ENCODE peak calls at places on chromosome 17, in seven cellular contexts. F is CD8-positive, alpha-beta T cell; N is MM.1S; D is transverse colon; S is prostate gland; B is lower leg skin; W is kidney epithelial cell. T is an unnamed sample.

GRCh38 chr17:17784599-17785264 is 52.1 kb downstream of the SREBF1 start:
- DNase-seq in F (peak), N (no peak), D (no peak), S (no peak), B (no peak), W (no peak), T (no peak)

GRCh38 chr17:69492410-69493071 is 78.0 kb downstream of the MAP2K6 start:
- DNase-seq in F (no peak), N (no peak), D (no peak), S (no peak), B (no peak), W (peak), T (no peak)

GRCh38 chr17:36721560-36722120 is 120.3 kb downstream of the MRM1 start:
- DNase-seq in F (no peak), N (no peak), D (no peak), S (no peak), B (no peak), W (no peak), T (no peak)

GRCh38 chr17:30921544-30922196 is at the start of gene ADAP2:
- DNase-seq in F (no peak), N (peak), D (peak), S (peak), B (peak), W (no peak), T (peak)

GRCh38 chr17:76585649-76586593 is at the start of gene ST6GALNAC2:
- DNase-seq in F (peak), N (no peak), D (peak), S (peak), B (peak), W (no peak), T (peak)

GRCh38 chr17:561118-561517 is 153.5 kb downstream of the VPS53 start:
- DNase-seq in F (no peak), N (no peak), D (no peak), S (no peak), B (no peak), W (no peak), T (no peak)

GRCh38 chr17:66625321-66625767 is 209.6 kb upstream of the CACNG5 start:
- DNase-seq in F (no peak), N (peak), D (no peak), S (no peak), B (no peak), W (no peak), T (no peak)

GRCh38 chr17:73092518-73093135 is at the start of gene SLC39A11:
- DNase-seq in F (peak), N (peak), D (peak), S (peak), B (peak), W (peak), T (peak)

GRCh38 chr17:36918260-36918691 is 19.0 kb upstream of the LHX1 start:
- DNase-seq in F (no peak), N (no peak), D (no peak), S (no peak), B (no peak), W (no peak), T (no peak)

GRCh38 chr17:64103751-64104364 is 26.1 kb downstream of the ERN1 start:
- DNase-seq in F (peak), N (peak), D (no peak), S (no peak), B (no peak), W (no peak), T (no peak)

GRCh38 chr17:59890720-59891119 is 2.0 kb downstream of the TUBD1 start:
- DNase-seq in F (no peak), N (no peak), D (no peak), S (no peak), B (no peak), W (no peak), T (no peak)

GRCh38 chr17:8029121-8029520 is 9.7 kb upstream of the ALOX15B start:
- DNase-seq in F (no peak), N (no peak), D (no peak), S (no peak), B (no peak), W (no peak), T (no peak)

GRCh38 chr17:33603794-33604193 is 310.7 kb upstream of the ASIC2 start:
- DNase-seq in F (no peak), N (no peak), D (no peak), S (no peak), B (no peak), W (no peak), T (no peak)

GRCh38 chr17:28216528-28216927 is 102.5 kb upstream of the TMEM97 start:
- DNase-seq in F (no peak), N (no peak), D (no peak), S (no peak), B (peak), W (no peak), T (no peak)

GRCh38 chr17:50949128-50950001 is 83.2 kb upstream of the TOB1 start:
- DNase-seq in F (peak), N (no peak), D (no peak), S (no peak), B (peak), W (no peak), T (peak)

GRCh38 chr17:3843935-3844516 is 2.0 kb downstream of the NCBP3 start:
- DNase-seq in F (peak), N (peak), D (peak), S (no peak), B (no peak), W (no peak), T (peak)

GRCh38 chr17:50725769-50726655 is 6.6 kb downstream of the LUC7L3 start:
- DNase-seq in F (no peak), N (no peak), D (no peak), S (no peak), B (no peak), W (no peak), T (no peak)

GRCh38 chr17:69235338-69236058 is 6.9 kb upstream of the ABCA10 start:
- DNase-seq in F (peak), N (peak), D (peak), S (peak), B (peak), W (peak), T (peak)

GRCh38 chr17:74733365-74734122 is 3.5 kb upstream of the RAB37 start:
- DNase-seq in F (no peak), N (no peak), D (no peak), S (no peak), B (no peak), W (no peak), T (no peak)

GRCh38 chr17:13797863-13798262 is 196.1 kb upstream of the HS3ST3A1 start:
- DNase-seq in F (no peak), N (no peak), D (no peak), S (no peak), B (no peak), W (no peak), T (no peak)

GRCh38 chr17:76654408-76654807 is 10.9 kb upstream of the ST6GALNAC1 start:
- DNase-seq in F (no peak), N (no peak), D (no peak), S (no peak), B (no peak), W (no peak), T (no peak)

GRCh38 chr17:2815781-2816185 is 19.5 kb downstream of the RAP1GAP2 start:
- DNase-seq in F (no peak), N (no peak), D (no peak), S (no peak), B (no peak), W (no peak), T (no peak)

GRCh38 chr17:69945698-69946185 is 129.3 kb upstream of the KCNJ16 start:
- DNase-seq in F (no peak), N (no peak), D (no peak), S (no peak), B (no peak), W (no peak), T (no peak)

GRCh38 chr17:79543566-79543965 is 67.3 kb downstream of the RBFOX3 start:
- DNase-seq in F (no peak), N (no peak), D (no peak), S (no peak), B (no peak), W (no peak), T (no peak)

GRCh38 chr17:45836047-45837044 is 8.3 kb upstream of the SPPL2C start:
- DNase-seq in F (no peak), N (no peak), D (no peak), S (no peak), B (no peak), W (no peak), T (no peak)

GRCh38 chr17:18041776-18042175 is 2.6 kb downstream of the GID4 start:
- DNase-seq in F (no peak), N (no peak), D (no peak), S (no peak), B (no peak), W (no peak), T (no peak)

DNA sequence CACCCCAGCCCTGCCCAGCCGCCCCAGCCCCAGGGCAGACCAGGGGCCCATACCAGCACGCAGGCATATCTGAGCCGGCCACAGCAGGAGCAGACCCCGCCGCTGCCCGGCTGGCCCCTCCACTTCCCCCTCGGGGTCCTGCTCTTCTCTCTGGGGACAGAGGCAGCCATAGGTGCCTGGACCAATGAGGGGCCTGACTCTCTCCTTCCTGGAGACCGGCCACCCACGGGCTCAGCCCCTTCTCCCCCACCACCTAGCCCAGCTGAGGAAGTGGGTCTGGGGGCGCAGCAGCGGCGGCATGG is 3.8 kb downstream of the TMC6 start:
- DNase-seq in F (no peak), N (no peak), D (no peak), S (no peak), B (no peak), W (no peak), T (no peak)
- H3K4me3 ChIP-seq in F (peak), N (no peak), D (no peak), S (no peak), B (no peak), W (no peak), T (no peak)

DNA sequence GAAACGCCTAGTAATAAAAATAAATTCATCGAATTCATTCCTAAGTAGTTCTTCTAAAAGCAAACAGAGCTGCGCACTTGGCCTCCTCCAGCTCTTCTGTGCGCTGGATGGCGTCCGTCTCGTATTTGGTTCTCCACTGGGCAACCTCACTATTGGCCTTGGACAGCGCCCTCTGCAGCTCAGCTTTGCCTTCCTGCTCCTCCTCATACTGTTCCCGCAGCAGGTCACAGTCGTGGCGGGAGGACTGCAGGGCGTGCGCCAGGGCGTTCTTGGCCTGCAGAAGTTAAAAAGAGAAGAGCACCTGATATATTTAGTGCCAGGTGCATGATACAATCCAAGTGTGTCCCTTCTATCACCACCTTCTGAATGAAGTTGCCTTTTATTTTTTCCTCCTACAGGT is 21.8 kb downstream of the MYH3 start:
- DNase-seq in F (no peak), N (no peak), D (no peak), S (no peak), B (no peak), W (no peak), T (no peak)
- TF ChIP-seq CTCF in F (no peak), N (no peak), D (no peak), S (no peak), B (no peak), W (no peak), T (no peak)

GRCh38 chr17:20095366-20096080 is 86.4 kb downstream of the SPECC1 start:
- DNase-seq in F (no peak), N (no peak), D (peak), S (peak), B (peak), W (peak), T (no peak)
- H3K4me3 ChIP-seq in F (no peak), N (no peak), D (no peak), S (no peak), B (no peak), W (no peak), T (no peak)

DNA sequence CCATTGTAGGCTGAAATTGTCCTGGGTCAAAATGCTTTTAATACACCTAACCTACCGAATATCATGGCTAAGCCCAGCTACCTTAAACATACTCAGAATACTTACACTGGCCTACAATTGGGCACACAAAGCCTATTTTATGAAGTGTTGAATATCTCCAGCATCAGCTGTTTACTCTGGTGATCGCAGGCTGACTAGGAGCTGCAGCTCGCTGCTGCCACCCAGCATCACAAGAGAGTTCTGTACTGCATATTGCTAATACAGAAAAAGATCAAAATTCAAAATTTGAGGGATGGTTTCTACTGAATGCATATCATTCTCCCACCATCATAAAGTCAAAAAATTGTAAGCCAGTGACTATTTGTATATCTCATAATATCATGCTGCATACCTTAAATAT is 55.3 kb downstream of the ULK2 start:
- DNase-seq in F (no peak), N (no peak), D (no peak), S (no peak), B (no peak), W (no peak), T (no peak)
- TF ChIP-seq CTCF in F (no peak), N (peak), D (no peak), S (peak), B (no peak), W (no peak), T (no peak)

GRCh38 chr17:82103588-82104451 is 5.8 kb upstream of the FASN start:
- DNase-seq in F (no peak), N (no peak), D (peak), S (peak), B (no peak), W (no peak), T (peak)

GRCh38 chr17:82104797-82105416 is 6.9 kb upstream of the FASN start:
- DNase-seq in F (no peak), N (no peak), D (no peak), S (no peak), B (no peak), W (no peak), T (peak)

GRCh38 chr17:82106697-82107305 is 8.8 kb upstream of the FASN start:
- DNase-seq in F (no peak), N (no peak), D (no peak), S (no peak), B (no peak), W (no peak), T (no peak)

GRCh38 chr17:82105882-82106696 is 8.1 kb upstream of the FASN start:
- DNase-seq in F (peak), N (peak), D (peak), S (peak), B (peak), W (no peak), T (peak)

GRCh38 chr17:82105417-82105881 is 7.4 kb upstream of the FASN start:
- DNase-seq in F (no peak), N (no peak), D (no peak), S (no peak), B (no peak), W (no peak), T (no peak)
- H3K4me3 ChIP-seq in F (peak), N (peak), D (no peak), S (no peak), B (no peak), W (no peak), T (no peak)

DNA sequence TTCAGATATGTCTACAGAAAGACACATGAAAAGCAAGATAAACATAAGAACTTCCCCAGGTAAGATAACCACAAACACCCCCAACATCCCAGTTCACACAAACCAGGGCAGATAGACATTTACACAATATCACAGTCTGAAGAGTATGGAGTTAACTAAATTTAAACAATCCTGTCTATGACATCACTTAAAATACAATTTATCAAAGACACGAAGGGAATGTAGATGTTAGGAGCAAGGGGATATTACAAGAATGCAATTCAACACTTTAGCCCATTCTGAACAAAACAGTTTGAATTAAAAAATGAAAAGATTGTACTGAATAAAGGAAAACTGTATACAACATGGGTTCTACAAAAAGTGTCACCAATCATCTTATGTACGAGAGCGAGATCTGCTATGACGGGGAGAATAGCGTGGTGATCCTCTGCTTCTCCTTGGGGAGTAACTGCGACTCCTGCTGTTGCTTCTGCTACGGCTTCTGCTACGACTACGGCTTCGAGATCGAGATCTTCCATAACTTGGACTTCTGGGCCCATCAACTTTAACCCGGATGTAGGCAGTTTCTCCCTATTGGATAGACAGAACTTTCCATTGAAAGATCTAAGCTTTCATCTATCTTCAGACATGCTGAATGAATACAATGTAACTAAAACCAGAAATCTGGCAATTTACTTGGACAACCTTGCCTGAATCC is 1.9 kb downstream of the SRSF1 start:
- DNase-seq in F (no peak), N (no peak), D (no peak), S (no peak), B (no peak), W (no peak), T (no peak)
- TF ChIP-seq CTCF in F (no peak), N (no peak), D (no peak), S (no peak), B (no peak), W (no peak), T (no peak)

GRCh38 chr17:48456584-48456983 is 26.6 kb upstream of the SKAP1 start:
- DNase-seq in F (no peak), N (peak), D (no peak), S (no peak), B (no peak), W (peak), T (no peak)

GRCh38 chr17:48457080-48457836 is 27.2 kb upstream of the SKAP1 start:
- DNase-seq in F (peak), N (peak), D (peak), S (peak), B (peak), W (no peak), T (peak)

GRCh38 chr17:48451489-48451888 is 21.5 kb upstream of the SKAP1 start:
- DNase-seq in F (no peak), N (peak), D (no peak), S (no peak), B (no peak), W (no peak), T (no peak)

GRCh38 chr17:48459070-48459469 is 29.1 kb upstream of the SKAP1 start:
- DNase-seq in F (no peak), N (peak), D (no peak), S (no peak), B (no peak), W (no peak), T (no peak)

DNA sequence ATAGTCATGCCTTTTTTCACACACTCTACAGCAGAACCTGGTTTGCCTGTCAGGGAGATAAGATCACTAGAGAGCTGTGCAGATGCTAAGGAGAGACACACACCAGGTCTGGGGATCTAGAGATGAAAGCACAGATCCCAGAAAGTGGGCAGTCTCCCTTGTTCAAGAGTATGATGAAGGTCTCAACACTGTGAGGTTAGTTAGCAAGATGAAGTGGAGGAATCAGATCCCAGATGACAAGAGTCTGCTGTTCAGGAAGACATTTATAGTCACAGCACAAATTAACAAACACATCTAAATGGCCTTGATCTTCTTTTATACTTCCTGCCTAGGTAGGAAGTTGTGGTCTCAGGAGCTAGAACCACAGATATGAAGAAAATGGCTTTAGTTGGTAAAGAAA is 23.4 kb upstream of the SKAP1 start:
- DNase-seq in F (peak), N (peak), D (no peak), S (no peak), B (no peak), W (no peak), T (no peak)
- H3K4me3 ChIP-seq in F (peak), N (no peak), D (no peak), S (no peak), B (no peak), W (no peak), T (no peak)

DNA sequence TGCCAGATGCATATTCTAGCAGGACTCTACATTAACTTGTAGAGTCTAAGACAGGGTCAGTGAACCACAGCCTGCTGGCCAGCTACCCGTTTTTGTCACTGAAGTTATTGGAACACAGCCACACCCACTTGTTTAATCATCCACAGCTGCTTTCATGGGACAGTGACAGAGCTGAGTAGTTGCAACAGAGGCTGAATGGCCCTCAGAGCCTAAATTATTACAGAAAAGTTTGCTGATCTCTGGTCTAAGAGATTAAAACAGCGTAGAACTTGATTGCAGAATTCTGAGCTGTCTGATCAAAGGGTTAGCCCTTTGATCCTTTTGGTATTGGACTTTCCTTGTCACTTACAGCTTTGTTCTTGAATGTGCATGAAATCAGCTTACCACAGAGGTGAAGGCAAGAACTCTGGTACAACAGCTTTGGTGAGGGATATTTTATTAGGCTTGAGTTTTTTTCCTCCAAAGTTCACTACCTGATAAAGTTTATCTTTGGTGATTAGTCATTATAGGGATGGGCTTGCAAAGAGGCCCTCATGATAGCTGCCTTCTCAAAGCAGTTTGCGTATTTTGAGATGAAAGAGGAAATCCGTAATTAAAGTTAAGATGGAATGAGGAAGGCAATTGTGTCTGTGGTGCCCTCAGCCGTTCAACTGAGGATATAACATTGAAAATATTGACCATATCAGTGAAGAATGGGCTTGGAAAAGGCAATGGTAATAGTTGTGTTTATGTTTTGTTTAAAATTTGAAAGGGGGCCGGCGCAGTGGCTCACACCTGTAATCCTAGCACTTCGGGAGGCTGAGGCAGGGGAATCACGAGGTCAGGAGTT is 23.7 kb downstream of the ALDH3A2 start:
- DNase-seq in F (no peak), N (no peak), D (peak), S (peak), B (peak), W (no peak), T (peak)
- TF ChIP-seq CTCF in F (no peak), N (no peak), D (no peak), S (peak), B (no peak), W (peak), T (no peak)